ENCODE peak calls at places on chromosomes 6 and 20, in four cellular contexts. One of them, this sample, is unnamed.
A peak's percentile ranks its signal among the peaks of the same experiment; 100 is the strongest.

GRCh38 chr6:111482236-111482958 is 621 bp downstream of the REV3L start:
- DNase-seq in GM04503: no peak
- DNase-seq in iris pigment epithelial cell: peak; percentile 47
- DNase-seq in stimulated activated CD4-positive, alpha-beta T cell treated with anti-CD3 and anti-CD28 coated beads, Interleukin-1b, Interleukin-23, amount 100 ng/mL, for 1 hour: peak; percentile 18
- DNase-seq in this sample: no peak

GRCh38 chr20:59817846-59818245 is 115.6 kb downstream of the SYCP2 start:
- DNase-seq in GM04503: no peak
- DNase-seq in iris pigment epithelial cell: no peak
- DNase-seq in stimulated activated CD4-positive, alpha-beta T cell treated with anti-CD3 and anti-CD28 coated beads, Interleukin-1b, Interleukin-23, amount 100 ng/mL, for 1 hour: no peak
- DNase-seq in this sample: no peak

GRCh38 chr6:67190733-67191132 is 1444.3 kb upstream of the ADGRB3 start:
- DNase-seq in GM04503: no peak
- DNase-seq in iris pigment epithelial cell: no peak
- DNase-seq in stimulated activated CD4-positive, alpha-beta T cell treated with anti-CD3 and anti-CD28 coated beads, Interleukin-1b, Interleukin-23, amount 100 ng/mL, for 1 hour: no peak
- DNase-seq in this sample: no peak

GRCh38 chr6:70686548-70687133 is 19.0 kb downstream of the SMAP1 start:
- DNase-seq in GM04503: no peak
- DNase-seq in iris pigment epithelial cell: peak; percentile 36
- DNase-seq in stimulated activated CD4-positive, alpha-beta T cell treated with anti-CD3 and anti-CD28 coated beads, Interleukin-1b, Interleukin-23, amount 100 ng/mL, for 1 hour: no peak
- DNase-seq in this sample: no peak

GRCh38 chr6:15254074-15254975 is 8.5 kb downstream of the JARID2 start:
- DNase-seq in GM04503: no peak
- DNase-seq in iris pigment epithelial cell: no peak
- DNase-seq in stimulated activated CD4-positive, alpha-beta T cell treated with anti-CD3 and anti-CD28 coated beads, Interleukin-1b, Interleukin-23, amount 100 ng/mL, for 1 hour: no peak
- DNase-seq in this sample: no peak

GRCh38 chr6:86500035-86500434 is 437.3 kb upstream of the HTR1E start:
- DNase-seq in GM04503: no peak
- DNase-seq in iris pigment epithelial cell: no peak
- DNase-seq in stimulated activated CD4-positive, alpha-beta T cell treated with anti-CD3 and anti-CD28 coated beads, Interleukin-1b, Interleukin-23, amount 100 ng/mL, for 1 hour: no peak
- DNase-seq in this sample: no peak

GRCh38 chr6:90388395-90388794 is 91.8 kb upstream of the BACH2 start:
- DNase-seq in GM04503: no peak
- DNase-seq in iris pigment epithelial cell: no peak
- DNase-seq in stimulated activated CD4-positive, alpha-beta T cell treated with anti-CD3 and anti-CD28 coated beads, Interleukin-1b, Interleukin-23, amount 100 ng/mL, for 1 hour: no peak
- DNase-seq in this sample: no peak

GRCh38 chr6:165876568-165876967 is 213.5 kb upstream of the PDE10A start:
- DNase-seq in GM04503: no peak
- DNase-seq in iris pigment epithelial cell: peak; percentile 22
- DNase-seq in stimulated activated CD4-positive, alpha-beta T cell treated with anti-CD3 and anti-CD28 coated beads, Interleukin-1b, Interleukin-23, amount 100 ng/mL, for 1 hour: no peak
- DNase-seq in this sample: no peak

This sample was measured in esophagus squamous epithelium.